ENCODE peak calls at places on chromosomes 13 and 19, in seven cellular contexts. T is cardiac fibroblast, Z is retinal pigment epithelial cell, I is cardiac muscle cell, R is fibroblast of mammary gland, B is left lung, S is AG09309. L is an unnamed sample.

GRCh38 chr13:43720780-43721397 is 65.9 kb downstream of the ENOX1 start:
- DNase-seq in T (no peak), Z (no peak), I (no peak), R (peak), B (no peak), S (no peak), L (no peak)

GRCh38 chr13:32318072-32318471 is 2.8 kb downstream of the BRCA2 start:
- DNase-seq in T (no peak), Z (no peak), I (no peak), R (no peak), B (no peak), S (no peak), L (no peak)

GRCh38 chr19:38421856-38422255 is 4.2 kb downstream of the RASGRP4 start:
- DNase-seq in T (no peak), Z (no peak), I (no peak), R (no peak), B (no peak), S (no peak), L (no peak)

GRCh38 chr13:20721454-20722357 is 18.2 kb downstream of the IL17D start:
- DNase-seq in T (peak), Z (peak), I (peak), R (peak), B (no peak), S (no peak), L (peak)

GRCh38 chr19:51158474-51159129 is 16.5 kb downstream of the SIGLEC7 start:
- DNase-seq in T (peak), Z (no peak), I (peak), R (peak), B (peak), S (no peak), L (no peak)

GRCh38 chr13:25267715-25268114 is 19.6 kb downstream of the MTMR6 start:
- DNase-seq in T (peak), Z (no peak), I (no peak), R (peak), B (no peak), S (no peak), L (no peak)

GRCh38 chr19:4300589-4300988 is 1.6 kb downstream of the TMIGD2 start:
- DNase-seq in T (no peak), Z (no peak), I (no peak), R (no peak), B (no peak), S (no peak), L (no peak)

GRCh38 chr13:53052675-53053074 is 24.1 kb downstream of the OLFM4 start:
- DNase-seq in T (no peak), Z (no peak), I (no peak), R (no peak), B (no peak), S (no peak), L (no peak)

GRCh38 chr13:94617389-94618000 is 15.8 kb downstream of the GPR180 start:
- DNase-seq in T (peak), Z (no peak), I (peak), R (peak), B (no peak), S (no peak), L (no peak)

GRCh38 chr13:48594080-48594815 is 59.5 kb upstream of the CYSLTR2 start:
- DNase-seq in T (no peak), Z (no peak), I (no peak), R (no peak), B (no peak), S (no peak), L (no peak)

GRCh38 chr13:89686171-89686570 is 1661.3 kb upstream of the MIR17HG start:
- DNase-seq in T (no peak), Z (no peak), I (no peak), R (no peak), B (no peak), S (no peak), L (no peak)

GRCh38 chr19:1445932-1446712 is 3.8 kb upstream of the APC2 start:
- DNase-seq in T (no peak), Z (no peak), I (peak), R (no peak), B (peak), S (no peak), L (no peak)

GRCh38 chr19:29265436-29265835 is 52.5 kb upstream of the UQCRFS1 start:
- DNase-seq in T (no peak), Z (no peak), I (no peak), R (no peak), B (no peak), S (no peak), L (no peak)

GRCh38 chr19:31350693-31351211 is 1.5 kb upstream of the TSHZ3 start:
- DNase-seq in T (peak), Z (no peak), I (peak), R (peak), B (peak), S (no peak), L (no peak)

GRCh38 chr13:48902421-48902820 is 73.3 kb upstream of the FNDC3A start:
- DNase-seq in T (peak), Z (no peak), I (peak), R (peak), B (no peak), S (no peak), L (no peak)

GRCh38 chr19:33194884-33195710 is 967 bp downstream of the LRP3 start:
- DNase-seq in T (peak), Z (no peak), I (peak), R (peak), B (peak), S (no peak), L (no peak)

GRCh38 chr19:40392894-40393517 is 3.0 kb upstream of the HIPK4 start:
- DNase-seq in T (no peak), Z (no peak), I (no peak), R (no peak), B (no peak), S (no peak), L (no peak)

GRCh38 chr13:89982406-89983085 is 1364.9 kb upstream of the MIR17HG start:
- DNase-seq in T (peak), Z (peak), I (no peak), R (peak), B (no peak), S (no peak), L (peak)

GRCh38 chr13:110687736-110688135 is 18.2 kb downstream of the CARS2 start:
- DNase-seq in T (no peak), Z (no peak), I (no peak), R (no peak), B (no peak), S (no peak), L (no peak)

GRCh38 chr13:110689711-110690110 is 16.2 kb downstream of the CARS2 start:
- DNase-seq in T (no peak), Z (no peak), I (no peak), R (no peak), B (no peak), S (no peak), L (no peak)

GRCh38 chr13:110689041-110689440 is 16.9 kb downstream of the CARS2 start:
- DNase-seq in T (no peak), Z (no peak), I (no peak), R (no peak), B (no peak), S (no peak), L (no peak)

GRCh38 chr13:110685305-110685704 is 20.6 kb downstream of the CARS2 start:
- DNase-seq in T (no peak), Z (no peak), I (no peak), R (peak), B (no peak), S (no peak), L (no peak)

GRCh38 chr13:110690516-110690915 is 15.4 kb downstream of the CARS2 start:
- DNase-seq in T (no peak), Z (no peak), I (no peak), R (no peak), B (no peak), S (no peak), L (no peak)
- TF ChIP-seq CTCF in T (no peak), Z (no peak), I (no peak), R (no peak), B (no peak), S (no peak), L (no peak)

GRCh38 chr19:56117889-56118288 is 3.2 kb downstream of the ZNF787 start:
- DNase-seq in T (no peak), Z (no peak), I (no peak), R (no peak), B (peak), S (no peak), L (no peak)

GRCh38 chr19:56120371-56121179 is 520 bp downstream of the ZNF787 start:
- DNase-seq in T (peak), Z (no peak), I (peak), R (peak), B (peak), S (no peak), L (peak)

GRCh38 chr19:56120002-56120370 is 1.1 kb downstream of the ZNF787 start:
- DNase-seq in T (no peak), Z (no peak), I (no peak), R (no peak), B (no peak), S (no peak), L (no peak)

GRCh38 chr19:56118666-56119584 is 2.2 kb downstream of the ZNF787 start:
- DNase-seq in T (no peak), Z (no peak), I (no peak), R (no peak), B (no peak), S (no peak), L (no peak)

DNA sequence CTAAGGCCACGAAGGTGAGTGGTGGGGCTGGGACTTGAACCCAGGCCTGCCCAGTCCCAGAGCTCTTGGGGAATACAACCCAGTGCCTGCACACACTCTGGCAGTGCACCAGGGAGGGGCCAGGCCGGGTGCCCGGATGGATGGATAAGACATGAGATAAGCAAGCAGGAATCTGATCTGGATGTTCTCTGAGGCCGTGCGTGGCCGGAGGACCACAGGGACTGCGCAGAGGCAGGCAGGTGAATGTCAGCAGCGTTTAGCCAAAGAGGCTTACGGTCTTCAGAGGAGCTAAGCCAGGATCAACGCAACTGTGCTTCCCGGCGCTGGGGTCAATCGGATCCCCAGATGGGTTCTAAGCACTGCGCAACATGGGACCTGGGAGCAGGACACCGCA is 1.5 kb downstream of the ZNF787 start:
- DNase-seq in T (no peak), Z (no peak), I (no peak), R (peak), B (peak), S (no peak), L (no peak)
- H3K4me3 ChIP-seq in T (peak), Z (peak), I (peak), R (peak), B (peak), S (peak), L (peak)

DNA sequence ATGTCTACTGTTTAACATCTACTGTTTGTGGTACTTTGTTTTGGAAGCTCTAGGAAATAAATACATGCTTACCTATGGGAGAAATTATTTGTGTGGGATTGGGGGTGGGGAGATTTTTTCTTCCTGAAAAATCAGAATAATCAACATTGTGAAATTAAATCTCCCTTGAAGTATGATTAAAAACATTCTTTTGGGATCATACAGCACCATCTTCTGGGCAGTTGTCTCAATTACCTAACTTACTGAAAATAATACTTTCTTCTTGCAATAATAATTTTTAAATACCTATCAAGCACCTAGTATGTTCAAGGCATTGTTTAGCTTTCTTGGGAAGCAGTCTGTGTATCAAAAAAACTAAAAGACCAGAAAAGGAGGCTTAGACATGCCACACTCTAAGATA is 576.5 kb upstream of the ARGLU1 start:
- DNase-seq in T (peak), Z (no peak), I (no peak), R (peak), B (no peak), S (no peak), L (peak)
- TF ChIP-seq CTCF in T (no peak), Z (peak), I (no peak), R (no peak), B (no peak), S (no peak), L (no peak)

DNA sequence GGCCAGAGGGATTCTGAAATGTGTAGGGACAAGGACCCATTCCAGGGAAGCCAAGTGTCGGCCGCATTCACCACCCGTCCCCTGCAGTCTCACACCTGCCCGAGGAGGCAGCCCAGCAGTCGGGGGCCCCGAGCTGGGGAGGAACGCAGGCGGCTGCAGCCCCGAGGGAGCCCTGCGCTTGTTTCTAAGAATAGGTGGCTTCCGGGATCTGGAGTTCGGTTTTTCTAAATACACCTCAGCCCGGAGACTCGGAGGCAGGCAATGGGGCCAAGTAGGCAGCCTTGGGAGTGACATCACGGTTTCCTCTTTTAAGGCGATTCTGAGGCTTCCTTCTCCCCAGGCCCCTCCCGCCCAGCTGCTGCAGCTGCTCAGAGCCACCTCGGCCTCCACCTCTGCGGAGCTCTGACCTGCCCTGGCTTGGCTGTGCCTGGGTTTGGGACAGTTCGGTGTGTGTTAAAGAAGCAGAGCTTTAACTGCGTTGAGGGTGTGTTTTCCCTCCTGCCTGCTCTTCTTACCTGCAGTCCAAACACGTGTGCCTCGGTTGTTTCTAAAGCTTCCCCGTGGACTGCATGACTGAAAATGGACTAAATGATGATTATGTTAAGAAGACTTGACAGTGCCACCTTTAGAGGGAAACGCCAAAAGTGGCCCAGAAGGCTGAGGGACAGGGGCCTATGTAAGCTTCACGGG is 80.5 kb downstream of the COL4A2 start:
- DNase-seq in T (peak), Z (no peak), I (no peak), R (peak), B (peak), S (no peak), L (no peak)
- H3K4me3 ChIP-seq in T (no peak), Z (no peak), I (no peak), R (no peak), B (no peak), S (no peak), L (no peak)